ENCODE peak calls at places on chromosomes 11 and 22, in five cellular contexts. One of them, this sample, is unnamed.

GRCh38 chr22:18045794-18046193 is 21.4 kb upstream of the MICAL3 start:
- DNase-seq in COR-L47: no peak
- DNase-seq in mucosa of descending colon: no peak
- DNase-seq in iPS DF 6.9: no peak
- DNase-seq in iris pigment epithelial cell: no peak
- DNase-seq in this sample: no peak

GRCh38 chr11:86735462-86736302 is 63.3 kb upstream of the ME3 start:
- DNase-seq in COR-L47: no peak
- DNase-seq in iris pigment epithelial cell: peak
- DNase-seq in iPS DF 6.9: no peak
- DNase-seq in mucosa of descending colon: no peak
- DNase-seq in this sample: no peak

GRCh38 chr22:41888638-41889200 is 26.2 kb downstream of the SHISA8 start:
- DNase-seq in iPS DF 6.9: no peak
- DNase-seq in iris pigment epithelial cell: peak
- DNase-seq in mucosa of descending colon: no peak
- DNase-seq in COR-L47: no peak
- DNase-seq in this sample: no peak

GRCh38 chr11:23313001-23313400 is 452.7 kb upstream of the CCDC179 start:
- DNase-seq in iris pigment epithelial cell: no peak
- DNase-seq in mucosa of descending colon: no peak
- DNase-seq in iPS DF 6.9: no peak
- DNase-seq in COR-L47: no peak
- DNase-seq in this sample: no peak

GRCh38 chr11:128246364-128247234 is 340.8 kb downstream of the ETS1 start:
- DNase-seq in iPS DF 6.9: no peak
- DNase-seq in mucosa of descending colon: no peak
- DNase-seq in COR-L47: no peak
- DNase-seq in iris pigment epithelial cell: peak
- DNase-seq in this sample: no peak

GRCh38 chr11:86500500-86501170 is 125.9 kb downstream of the CCDC81 start:
- DNase-seq in mucosa of descending colon: no peak
- DNase-seq in iPS DF 6.9: no peak
- DNase-seq in iris pigment epithelial cell: no peak
- DNase-seq in COR-L47: no peak
- DNase-seq in this sample: no peak

GRCh38 chr22:48750826-48751440 is 1076.7 kb downstream of the BRD1 start:
- DNase-seq in iris pigment epithelial cell: no peak
- DNase-seq in iPS DF 6.9: no peak
- DNase-seq in mucosa of descending colon: no peak
- DNase-seq in COR-L47: no peak
- DNase-seq in this sample: no peak

GRCh38 chr11:36564376-36565032 is 3.3 kb upstream of the RAG1 start:
- DNase-seq in iris pigment epithelial cell: peak
- DNase-seq in COR-L47: peak
- DNase-seq in mucosa of descending colon: peak
- DNase-seq in iPS DF 6.9: no peak
- DNase-seq in this sample: peak

This sample was measured in NT2/D1.